ENCODE peak calls at places on chromosomes 6 and 20, in four cellular contexts. V is body of pancreas, U is heart left ventricle, H is breast epithelium. S is an unnamed sample.

GRCh38 chr6:37512400-37512958 is 12.8 kb upstream of the CCDC167 start:
- DNase-seq in V (no peak), U (no peak), H (peak), S (no peak)

GRCh38 chr20:35066194-35066593 is 26.4 kb downstream of the TRPC4AP start:
- DNase-seq in V (no peak), U (no peak), H (no peak), S (no peak)

GRCh38 chr6:121666809-121667208 is 231.4 kb downstream of the GJA1 start:
- DNase-seq in V (no peak), U (no peak), H (no peak), S (no peak)

GRCh38 chr6:102398788-102399390 is 1005.4 kb downstream of the GRIK2 start:
- DNase-seq in V (no peak), U (no peak), H (no peak), S (no peak)

GRCh38 chr6:26223677-26224546 is 136.7 kb downstream of the HFE start:
- DNase-seq in V (no peak), U (peak), H (peak), S (peak)

GRCh38 chr20:63707558-63708300 is at the start of the genes ARFRP1 and ZGPAT:
- DNase-seq in V (peak), U (peak), H (peak), S (peak)

GRCh38 chr20:7500362-7500761 is 439.9 kb downstream of the HAO1 start:
- DNase-seq in V (no peak), U (no peak), H (no peak), S (no peak)

GRCh38 chr6:13234130-13234529 is 94.2 kb downstream of the TBC1D7 start:
- DNase-seq in V (no peak), U (no peak), H (no peak), S (no peak)

GRCh38 chr6:35810831-35811698 is 5.9 kb downstream of the LHFPL5 start:
- DNase-seq in V (no peak), U (no peak), H (no peak), S (no peak)

GRCh38 chr20:6612615-6612917 is 154.9 kb upstream of the BMP2 start:
- DNase-seq in V (no peak), U (no peak), H (no peak), S (no peak)

GRCh38 chr6:30113843-30114242 is 953 bp upstream of the TRIM31 start:
- DNase-seq in V (no peak), U (no peak), H (no peak), S (no peak)

GRCh38 chr6:136717297-136717990 is 74.8 kb downstream of the MAP3K5 start:
- DNase-seq in V (no peak), U (no peak), H (no peak), S (no peak)

GRCh38 chr6:33273129-33273923 is 1.5 kb downstream of the RPS18 start:
- DNase-seq in V (no peak), U (no peak), H (no peak), S (no peak)
- TF ChIP-seq POLR2A in V (no peak), U (no peak), H (no peak), S (no peak)

GRCh38 chr6:145077382-145077781 is 657.9 kb downstream of the EPM2A start:
- DNase-seq in V (no peak), U (no peak), H (no peak), S (no peak)
- H3K4me3 ChIP-seq in V (no peak), U (no peak), H (no peak), S (no peak)

GRCh38 chr6:31402324-31403282 is 792 bp upstream of the MICA start:
- DNase-seq in V (peak), U (peak), H (peak), S (no peak)

GRCh38 chr6:31400467-31401289 is 2.7 kb upstream of the MICA start:
- DNase-seq in V (peak), U (peak), H (peak), S (peak)

GRCh38 chr6:31397901-31398300 is 5.5 kb upstream of the MICA start:
- DNase-seq in V (no peak), U (no peak), H (no peak), S (no peak)

GRCh38 chr6:31401403-31401802 is 2.0 kb upstream of the MICA start:
- DNase-seq in V (peak), U (peak), H (peak), S (no peak)

DNA sequence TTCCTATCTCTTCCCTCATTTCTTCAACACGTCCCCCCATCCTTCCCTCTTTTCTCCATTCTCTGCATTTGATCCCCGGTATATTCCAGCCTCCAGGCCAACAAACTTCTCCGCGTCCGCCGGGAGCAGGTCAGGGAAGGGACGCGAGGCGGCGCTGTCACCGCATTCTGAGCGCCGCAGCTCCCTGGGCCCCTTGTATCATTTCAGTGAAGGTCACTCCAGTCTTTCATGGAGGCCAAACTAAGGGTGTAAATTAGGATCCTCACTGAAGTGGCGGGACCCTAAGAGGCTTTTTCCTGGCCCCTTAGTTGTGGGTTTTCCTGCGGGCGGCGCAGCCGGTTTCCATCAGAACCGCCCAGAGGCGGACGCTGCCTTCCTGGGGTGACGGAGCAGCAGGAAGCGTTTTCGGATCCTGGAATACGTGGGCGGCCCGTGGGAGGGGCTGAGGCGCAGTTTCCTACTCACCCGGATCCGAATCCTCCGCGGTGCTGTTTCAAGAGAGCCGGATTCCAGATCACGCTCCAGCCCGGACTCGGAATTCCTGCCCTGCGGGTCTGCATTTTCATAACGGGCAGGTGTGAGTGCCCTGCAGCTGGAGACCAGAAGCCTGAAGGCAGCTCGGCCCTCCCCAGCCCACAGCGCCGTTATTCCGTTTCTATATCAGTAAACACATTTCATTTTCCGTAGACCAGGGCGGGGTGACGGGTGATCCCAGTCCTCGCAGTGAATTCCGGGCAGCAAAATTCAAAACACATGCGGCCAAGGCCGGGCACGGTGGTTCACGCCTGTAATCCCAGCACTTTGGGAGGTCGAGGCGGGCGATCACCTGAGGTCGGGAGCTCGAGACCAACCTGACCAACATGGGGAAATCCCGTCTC is 3.6 kb upstream of the MICA start:
- DNase-seq in V (peak), U (peak), H (peak), S (peak)
- TF ChIP-seq POLR2A in V (peak), U (no peak), H (no peak), S (no peak)

GRCh38 chr6:41682966-41683459 is 44.7 kb downstream of the MDFI start:
- DNase-seq in V (no peak), U (no peak), H (no peak), S (no peak)
- H3K4me3 ChIP-seq in V (no peak), U (peak), H (peak), S (no peak)

GRCh38 chr20:13784271-13784892 is 337 bp downstream of the ESF1 start:
- DNase-seq in V (peak), U (no peak), H (no peak), S (no peak)
- TF ChIP-seq POLR2A in V (no peak), U (no peak), H (no peak), S (no peak)

DNA sequence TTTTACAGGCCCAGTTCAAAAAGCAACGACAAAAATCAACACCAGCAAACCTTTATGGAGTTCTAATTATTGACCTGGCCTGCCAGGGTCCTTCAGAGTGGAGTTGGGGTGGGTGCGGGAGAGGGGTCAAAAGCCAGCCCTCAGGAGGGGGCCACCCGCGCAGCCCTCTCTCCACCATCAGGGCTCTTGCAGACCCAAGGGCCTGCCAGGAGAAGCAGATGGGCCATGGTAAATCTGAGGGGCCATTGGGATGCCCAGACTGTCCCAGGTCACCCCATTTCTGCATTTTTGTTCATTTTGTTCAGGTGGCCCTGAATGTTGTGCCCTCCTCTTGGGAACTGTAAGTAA is 88.4 kb downstream of the DHX35 start:
- DNase-seq in V (no peak), U (no peak), H (no peak), S (no peak)
- H3K4me3 ChIP-seq in V (no peak), U (peak), H (peak), S (no peak)

GRCh38 chr20:38805502-38805957 is at the start of gene PPP1R16B:
- DNase-seq in V (no peak), U (peak), H (peak), S (peak)
- TF ChIP-seq POLR2A in V (peak), U (no peak), H (no peak), S (no peak)

DNA sequence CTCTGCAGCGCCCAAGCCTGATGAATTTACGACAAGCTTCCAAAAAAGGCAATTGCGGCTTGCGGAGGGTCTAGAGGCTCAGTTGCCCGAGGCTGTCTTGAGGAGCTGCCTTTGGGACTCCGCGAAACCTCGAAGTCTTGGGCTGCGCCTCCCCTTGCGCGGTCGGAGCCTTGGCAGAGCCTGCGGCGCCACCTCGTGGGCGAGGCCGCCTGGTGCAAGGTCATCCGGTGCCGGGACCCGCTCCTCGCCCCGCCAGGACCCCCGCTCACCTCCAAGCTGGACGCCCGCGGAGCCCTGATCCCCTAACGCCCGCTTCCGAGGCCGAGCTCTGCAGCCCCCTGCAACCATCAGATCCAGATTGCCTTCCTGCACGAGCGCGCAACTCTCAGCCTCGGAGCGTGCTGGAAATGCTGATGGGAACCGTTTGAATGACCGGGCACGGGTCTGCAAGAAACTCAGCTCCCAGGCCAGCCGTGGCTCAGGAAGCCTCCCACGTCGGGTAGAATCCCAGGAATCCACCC is 14.9 kb upstream of the FAM210B start:
- DNase-seq in V (peak), U (peak), H (no peak), S (no peak)
- H3K4me3 ChIP-seq in V (no peak), U (no peak), H (peak), S (no peak)